ENCODE peak calls at places on chromosome 19, in ten cellular contexts. One of them, this sample, is unnamed.

GRCh38 chr19:33756177-33756576 is 40.5 kb upstream of the KCTD15 start:
- DNase-seq in ELF-1: no peak
- DNase-seq in AG04450: no peak
- DNase-seq in left ventricle myocardium superior: no peak
- DNase-seq in dorsolateral prefrontal cortex: no peak
- DNase-seq in GM10248: no peak
- DNase-seq in stomach: no peak
- DNase-seq in stimulated activated CD8-positive, alpha-beta memory T cell treated with anti-CD3 and anti-CD28 coated beads, Interleukin-4, amount 100 ng/mL, for 1 hour: no peak
- DNase-seq in A172: no peak
- DNase-seq in GM13977: no peak
- DNase-seq in this sample: no peak

GRCh38 chr19:16160943-16161560 is 12.3 kb downstream of the CIB3 start:
- DNase-seq in ELF-1: no peak
- DNase-seq in AG04450: peak
- DNase-seq in left ventricle myocardium superior: no peak
- DNase-seq in dorsolateral prefrontal cortex: no peak
- DNase-seq in GM10248: no peak
- DNase-seq in stomach: no peak
- DNase-seq in stimulated activated CD8-positive, alpha-beta memory T cell treated with anti-CD3 and anti-CD28 coated beads, Interleukin-4, amount 100 ng/mL, for 1 hour: no peak
- DNase-seq in A172: peak
- DNase-seq in GM13977: no peak
- DNase-seq in this sample: no peak

GRCh38 chr19:31402931-31403330 is 53.7 kb upstream of the TSHZ3 start:
- DNase-seq in ELF-1: no peak
- DNase-seq in AG04450: no peak
- DNase-seq in left ventricle myocardium superior: no peak
- DNase-seq in dorsolateral prefrontal cortex: no peak
- DNase-seq in GM10248: no peak
- DNase-seq in stomach: no peak
- DNase-seq in stimulated activated CD8-positive, alpha-beta memory T cell treated with anti-CD3 and anti-CD28 coated beads, Interleukin-4, amount 100 ng/mL, for 1 hour: no peak
- DNase-seq in A172: no peak
- DNase-seq in GM13977: no peak
- DNase-seq in this sample: no peak

GRCh38 chr19:55838251-55838650 is 1.9 kb downstream of the NLRP4 start:
- DNase-seq in ELF-1: no peak
- DNase-seq in AG04450: no peak
- DNase-seq in left ventricle myocardium superior: no peak
- DNase-seq in dorsolateral prefrontal cortex: no peak
- DNase-seq in GM10248: no peak
- DNase-seq in stomach: no peak
- DNase-seq in stimulated activated CD8-positive, alpha-beta memory T cell treated with anti-CD3 and anti-CD28 coated beads, Interleukin-4, amount 100 ng/mL, for 1 hour: no peak
- DNase-seq in A172: no peak
- DNase-seq in GM13977: no peak
- DNase-seq in this sample: no peak

GRCh38 chr19:30545752-30546151 is 173.6 kb downstream of the ZNF536 start:
- DNase-seq in ELF-1: no peak
- DNase-seq in AG04450: no peak
- DNase-seq in left ventricle myocardium superior: no peak
- DNase-seq in dorsolateral prefrontal cortex: no peak
- DNase-seq in GM10248: no peak
- DNase-seq in stomach: no peak
- DNase-seq in stimulated activated CD8-positive, alpha-beta memory T cell treated with anti-CD3 and anti-CD28 coated beads, Interleukin-4, amount 100 ng/mL, for 1 hour: no peak
- DNase-seq in A172: no peak
- DNase-seq in GM13977: no peak
- DNase-seq in this sample: no peak

GRCh38 chr19:43779147-43779819 is 1.5 kb downstream of the KCNN4 start:
- DNase-seq in ELF-1: peak
- DNase-seq in AG04450: no peak
- DNase-seq in left ventricle myocardium superior: peak
- DNase-seq in dorsolateral prefrontal cortex: no peak
- DNase-seq in GM10248: no peak
- DNase-seq in stomach: peak
- DNase-seq in stimulated activated CD8-positive, alpha-beta memory T cell treated with anti-CD3 and anti-CD28 coated beads, Interleukin-4, amount 100 ng/mL, for 1 hour: no peak
- DNase-seq in A172: no peak
- DNase-seq in GM13977: peak
- DNase-seq in this sample: no peak

GRCh38 chr19:6092329-6093286 is 17.7 kb downstream of the RFX2 start:
- DNase-seq in ELF-1: peak
- DNase-seq in AG04450: no peak
- DNase-seq in left ventricle myocardium superior: peak
- DNase-seq in dorsolateral prefrontal cortex: peak
- DNase-seq in GM10248: no peak
- DNase-seq in stomach: peak
- DNase-seq in stimulated activated CD8-positive, alpha-beta memory T cell treated with anti-CD3 and anti-CD28 coated beads, Interleukin-4, amount 100 ng/mL, for 1 hour: no peak
- DNase-seq in A172: peak
- DNase-seq in GM13977: no peak
- DNase-seq in this sample: peak

GRCh38 chr19:42051166-42052115 is 18.6 kb downstream of the GRIK5 start:
- DNase-seq in ELF-1: no peak
- DNase-seq in AG04450: no peak
- DNase-seq in left ventricle myocardium superior: no peak
- DNase-seq in dorsolateral prefrontal cortex: no peak
- DNase-seq in GM10248: no peak
- DNase-seq in stomach: peak
- DNase-seq in stimulated activated CD8-positive, alpha-beta memory T cell treated with anti-CD3 and anti-CD28 coated beads, Interleukin-4, amount 100 ng/mL, for 1 hour: no peak
- DNase-seq in A172: peak
- DNase-seq in GM13977: no peak
- DNase-seq in this sample: no peak

GRCh38 chr19:679418-680286 is 3.5 kb downstream of the FSTL3 start:
- DNase-seq in ELF-1: peak
- DNase-seq in AG04450: peak
- DNase-seq in left ventricle myocardium superior: peak
- DNase-seq in dorsolateral prefrontal cortex: peak
- DNase-seq in GM10248: no peak
- DNase-seq in stomach: peak
- DNase-seq in stimulated activated CD8-positive, alpha-beta memory T cell treated with anti-CD3 and anti-CD28 coated beads, Interleukin-4, amount 100 ng/mL, for 1 hour: no peak
- DNase-seq in A172: peak
- DNase-seq in GM13977: peak
- DNase-seq in this sample: no peak

GRCh38 chr19:13164370-13165090 is 14.3 kb downstream of the IER2 start:
- DNase-seq in ELF-1: peak
- DNase-seq in AG04450: no peak
- DNase-seq in left ventricle myocardium superior: peak
- DNase-seq in dorsolateral prefrontal cortex: no peak
- DNase-seq in GM10248: no peak
- DNase-seq in stomach: peak
- DNase-seq in stimulated activated CD8-positive, alpha-beta memory T cell treated with anti-CD3 and anti-CD28 coated beads, Interleukin-4, amount 100 ng/mL, for 1 hour: no peak
- DNase-seq in A172: peak
- DNase-seq in GM13977: no peak
- DNase-seq in this sample: no peak

GRCh38 chr19:44875666-44876418 is 15.2 kb upstream of the TOMM40 start:
- DNase-seq in ELF-1: peak
- DNase-seq in AG04450: no peak
- DNase-seq in left ventricle myocardium superior: no peak
- DNase-seq in dorsolateral prefrontal cortex: no peak
- DNase-seq in GM10248: no peak
- DNase-seq in stomach: no peak
- DNase-seq in stimulated activated CD8-positive, alpha-beta memory T cell treated with anti-CD3 and anti-CD28 coated beads, Interleukin-4, amount 100 ng/mL, for 1 hour: no peak
- DNase-seq in A172: peak
- DNase-seq in GM13977: no peak
- DNase-seq in this sample: no peak

GRCh38 chr19:46856062-46857022 is 4.5 kb upstream of the ARHGAP35 start:
- DNase-seq in ELF-1: peak
- DNase-seq in AG04450: peak
- DNase-seq in left ventricle myocardium superior: peak
- DNase-seq in dorsolateral prefrontal cortex: peak
- DNase-seq in GM10248: peak
- DNase-seq in stomach: peak
- DNase-seq in stimulated activated CD8-positive, alpha-beta memory T cell treated with anti-CD3 and anti-CD28 coated beads, Interleukin-4, amount 100 ng/mL, for 1 hour: peak
- DNase-seq in A172: peak
- DNase-seq in GM13977: peak
- DNase-seq in this sample: peak

GRCh38 chr19:2503521-2504109 is 27.7 kb downstream of the GADD45B start:
- DNase-seq in ELF-1: no peak
- DNase-seq in AG04450: no peak
- DNase-seq in left ventricle myocardium superior: no peak
- DNase-seq in dorsolateral prefrontal cortex: no peak
- DNase-seq in GM10248: no peak
- DNase-seq in stomach: no peak
- DNase-seq in stimulated activated CD8-positive, alpha-beta memory T cell treated with anti-CD3 and anti-CD28 coated beads, Interleukin-4, amount 100 ng/mL, for 1 hour: peak
- DNase-seq in A172: peak
- DNase-seq in GM13977: peak
- DNase-seq in this sample: no peak

GRCh38 chr19:11091343-11092153 is 2.3 kb downstream of the LDLR start:
- DNase-seq in ELF-1: peak
- DNase-seq in AG04450: peak
- DNase-seq in left ventricle myocardium superior: peak
- DNase-seq in dorsolateral prefrontal cortex: peak
- DNase-seq in GM10248: no peak
- DNase-seq in stomach: peak
- DNase-seq in stimulated activated CD8-positive, alpha-beta memory T cell treated with anti-CD3 and anti-CD28 coated beads, Interleukin-4, amount 100 ng/mL, for 1 hour: no peak
- DNase-seq in A172: peak
- DNase-seq in GM13977: no peak
- DNase-seq in this sample: peak

GRCh38 chr19:40431698-40432097 is 5.9 kb upstream of the SERTAD1 start:
- DNase-seq in ELF-1: no peak
- DNase-seq in AG04450: no peak
- DNase-seq in left ventricle myocardium superior: no peak
- DNase-seq in dorsolateral prefrontal cortex: no peak
- DNase-seq in GM10248: no peak
- DNase-seq in stomach: no peak
- DNase-seq in stimulated activated CD8-positive, alpha-beta memory T cell treated with anti-CD3 and anti-CD28 coated beads, Interleukin-4, amount 100 ng/mL, for 1 hour: no peak
- DNase-seq in A172: no peak
- DNase-seq in GM13977: no peak
- DNase-seq in this sample: no peak

GRCh38 chr19:19321143-19321577 is 531 bp downstream of the MAU2 start:
- DNase-seq in ELF-1: peak
- DNase-seq in AG04450: no peak
- DNase-seq in left ventricle myocardium superior: no peak
- DNase-seq in dorsolateral prefrontal cortex: no peak
- DNase-seq in GM10248: no peak
- DNase-seq in stomach: no peak
- DNase-seq in stimulated activated CD8-positive, alpha-beta memory T cell treated with anti-CD3 and anti-CD28 coated beads, Interleukin-4, amount 100 ng/mL, for 1 hour: no peak
- DNase-seq in A172: peak
- DNase-seq in GM13977: no peak
- DNase-seq in this sample: no peak

GRCh38 chr19:729564-730381 is 21.0 kb downstream of the PALM start:
- DNase-seq in ELF-1: no peak
- DNase-seq in AG04450: no peak
- DNase-seq in left ventricle myocardium superior: no peak
- DNase-seq in dorsolateral prefrontal cortex: no peak
- DNase-seq in GM10248: no peak
- DNase-seq in stomach: no peak
- DNase-seq in stimulated activated CD8-positive, alpha-beta memory T cell treated with anti-CD3 and anti-CD28 coated beads, Interleukin-4, amount 100 ng/mL, for 1 hour: no peak
- DNase-seq in A172: no peak
- DNase-seq in GM13977: no peak
- DNase-seq in this sample: no peak

GRCh38 chr19:35643255-35644205 is 2.0 kb downstream of the ETV2 start:
- DNase-seq in ELF-1: peak
- DNase-seq in AG04450: peak
- DNase-seq in left ventricle myocardium superior: peak
- DNase-seq in dorsolateral prefrontal cortex: peak
- DNase-seq in GM10248: peak
- DNase-seq in stomach: peak
- DNase-seq in stimulated activated CD8-positive, alpha-beta memory T cell treated with anti-CD3 and anti-CD28 coated beads, Interleukin-4, amount 100 ng/mL, for 1 hour: peak
- DNase-seq in A172: peak
- DNase-seq in GM13977: peak
- DNase-seq in this sample: no peak